ENCODE peak calls at places on chromosomes 11 and 22, in six cellular contexts. N is activated CD4-positive, alpha-beta T cell treated with anti-CD3 and anti-CD28 coated beads for 48 hours; P is progenitor cell of endocrine pancreas; G is ovary; V is Calu3; D is stimulated activated CD4-positive, alpha-beta T cell treated with anti-CD3 and anti-CD28 coated beads, Interleukin-4, amount 100 ng/mL, for 4 hours. R is an unnamed sample.

GRCh38 chr22:38653741-38654140 is 2.5 kb downstream of the FAM227A start:
- DNase-seq in N (no peak), P (no peak), G (no peak), V (no peak), D (no peak), R (no peak)

GRCh38 chr11:104060004-104060403 is 23.6 kb downstream of the DDI1 start:
- DNase-seq in N (no peak), P (no peak), G (no peak), V (no peak), D (no peak), R (no peak)

GRCh38 chr11:83035070-83035854 is 36.4 kb downstream of the RAB30 start:
- DNase-seq in N (no peak), P (no peak), G (no peak), V (no peak), D (no peak), R (no peak)

GRCh38 chr22:50019316-50019715 is 6.8 kb upstream of the IL17REL start:
- DNase-seq in N (no peak), P (no peak), G (no peak), V (no peak), D (no peak), R (no peak)

GRCh38 chr11:78564037-78564888 is 10.4 kb downstream of the NARS2 start:
- DNase-seq in N (peak), P (no peak), G (peak), V (peak), D (no peak), R (no peak)

GRCh38 chr22:49042877-49043859 is 784.5 kb downstream of the BRD1 start:
- DNase-seq in N (no peak), P (no peak), G (no peak), V (no peak), D (no peak), R (no peak)

GRCh38 chr11:1158681-1159525 is 1.1 kb downstream of the MUC5AC start:
- DNase-seq in N (no peak), P (peak), G (no peak), V (peak), D (no peak), R (peak)

GRCh38 chr11:45827123-45827522 is 20.2 kb upstream of the CRY2 start:
- DNase-seq in N (no peak), P (no peak), G (no peak), V (no peak), D (no peak), R (no peak)

GRCh38 chr22:46766611-46767010 is 4.2 kb downstream of the TBC1D22A start:
- DNase-seq in N (no peak), P (no peak), G (no peak), V (no peak), D (no peak), R (no peak)

GRCh38 chr11:76560219-76560618 is 110.3 kb downstream of the LRRC32 start:
- DNase-seq in N (peak), P (no peak), G (no peak), V (no peak), D (no peak), R (no peak)

GRCh38 chr22:27771637-27772369 is 29.8 kb downstream of the MN1 start:
- DNase-seq in N (no peak), P (no peak), G (no peak), V (no peak), D (no peak), R (no peak)

GRCh38 chr22:42203609-42204008 is 66.8 kb downstream of the TCF20 start:
- DNase-seq in N (no peak), P (no peak), G (no peak), V (no peak), D (no peak), R (no peak)

GRCh38 chr11:15075162-15075526 is 1.8 kb downstream of the CALCB start:
- DNase-seq in N (no peak), P (no peak), G (no peak), V (no peak), D (no peak), R (no peak)

GRCh38 chr22:24894998-24895397 is 51.5 kb downstream of the LHFPL7 start:
- DNase-seq in N (no peak), P (no peak), G (peak), V (peak), D (no peak), R (no peak)

GRCh38 chr11:16876840-16877239 is 137.4 kb downstream of the PLEKHA7 start:
- DNase-seq in N (no peak), P (no peak), G (no peak), V (no peak), D (no peak), R (no peak)